ENCODE peak calls at places on chromosomes 3 and 15, in six cellular contexts. N is foreskin fibroblast, M is H9, K is mucosa of gallbladder, A is AG04450, W is GM23248. V is an unnamed sample.

GRCh38 chr15:51782357-51782896 is 31.0 kb downstream of the TMOD2 start:
- DNase-seq in N (no peak), M (no peak), K (no peak), A (no peak), W (peak), V (no peak)

GRCh38 chr3:195895078-195895899 is 13.1 kb downstream of the TNK2 start:
- DNase-seq in N (no peak), M (no peak), K (peak), A (no peak), W (peak), V (peak)

GRCh38 chr3:119637679-119638525 is 22.5 kb downstream of the POPDC2 start:
- DNase-seq in N (peak), M (no peak), K (no peak), A (peak), W (peak), V (no peak)

GRCh38 chr3:180860180-180860858 is 52.2 kb upstream of the FXR1 start:
- DNase-seq in N (no peak), M (no peak), K (no peak), A (no peak), W (no peak), V (no peak)

GRCh38 chr3:65785065-65785645 is 253.6 kb downstream of the MAGI1 start:
- DNase-seq in N (peak), M (no peak), K (no peak), A (peak), W (peak), V (no peak)

GRCh38 chr3:124700880-124701684 is 29.2 kb upstream of the UMPS start:
- DNase-seq in N (no peak), M (peak), K (peak), A (peak), W (peak), V (no peak)

GRCh38 chr3:101821503-101821902 is 27.8 kb upstream of the NFKBIZ start:
- DNase-seq in N (no peak), M (no peak), K (no peak), A (no peak), W (no peak), V (no peak)

GRCh38 chr15:91548588-91548987 is 304.9 kb upstream of the SLCO3A1 start:
- DNase-seq in N (no peak), M (no peak), K (no peak), A (no peak), W (no peak), V (peak)

GRCh38 chr15:89356634-89357298 is 22.1 kb upstream of the POLG start:
- DNase-seq in N (peak), M (no peak), K (no peak), A (no peak), W (peak), V (no peak)

GRCh38 chr15:79903626-79904025 is 6.8 kb upstream of the MTHFS start:
- DNase-seq in N (no peak), M (no peak), K (no peak), A (no peak), W (no peak), V (no peak)

GRCh38 chr3:170344971-170345370 is 12.5 kb upstream of the SKIL start:
- DNase-seq in N (no peak), M (no peak), K (no peak), A (no peak), W (peak), V (no peak)

GRCh38 chr15:38587214-38587613 is 22.6 kb upstream of the RASGRP1 start:
- DNase-seq in N (no peak), M (no peak), K (no peak), A (no peak), W (no peak), V (no peak)

GRCh38 chr3:111012388-111013248 is 59.0 kb upstream of the NECTIN3 start:
- DNase-seq in N (no peak), M (peak), K (no peak), A (no peak), W (no peak), V (no peak)

GRCh38 chr15:40002295-40002694 is 36.7 kb downstream of the SRP14 start:
- DNase-seq in N (no peak), M (no peak), K (peak), A (peak), W (peak), V (no peak)

GRCh38 chr3:108487439-108487838 is 23.0 kb downstream of the MYH15 start:
- DNase-seq in N (no peak), M (no peak), K (no peak), A (no peak), W (no peak), V (no peak)

GRCh38 chr3:50491023-50491422 is 12.4 kb downstream of the CACNA2D2 start:
- DNase-seq in N (no peak), M (no peak), K (no peak), A (no peak), W (no peak), V (no peak)

GRCh38 chr15:39896837-39897236 is 23.2 kb downstream of the GPR176 start:
- DNase-seq in N (no peak), M (no peak), K (no peak), A (no peak), W (peak), V (no peak)

GRCh38 chr3:30643763-30644462 is 37.5 kb downstream of the TGFBR2 start:
- DNase-seq in N (no peak), M (no peak), K (no peak), A (no peak), W (no peak), V (no peak)

GRCh38 chr3:184335661-184336483 is 1.5 kb upstream of the FAM131A start:
- DNase-seq in N (peak), M (peak), K (peak), A (no peak), W (peak), V (peak)

GRCh38 chr3:123424321-123424998 is 24.4 kb downstream of the ADCY5 start:
- DNase-seq in N (no peak), M (no peak), K (no peak), A (no peak), W (no peak), V (peak)

GRCh38 chr3:146221276-146221675 is 29.6 kb downstream of the PLSCR4 start:
- DNase-seq in N (no peak), M (no peak), K (no peak), A (no peak), W (peak), V (no peak)

GRCh38 chr3:77348244-77348855 is 308.5 kb downstream of the ROBO2 start:
- DNase-seq in N (peak), M (peak), K (no peak), A (no peak), W (peak), V (no peak)

GRCh38 chr15:39133201-39133600 is 447.7 kb upstream of the THBS1 start:
- DNase-seq in N (peak), M (no peak), K (no peak), A (peak), W (peak), V (no peak)

GRCh38 chr3:57974796-57975388 is 33.3 kb upstream of the FLNB start:
- DNase-seq in N (peak), M (no peak), K (no peak), A (peak), W (peak), V (no peak)

GRCh38 chr3:127473244-127474024 is 117.1 kb downstream of the TPRA1 start:
- DNase-seq in N (no peak), M (peak), K (no peak), A (no peak), W (no peak), V (no peak)

GRCh38 chr15:62209322-62209721 is 44.2 kb upstream of the C2CD4B start:
- DNase-seq in N (no peak), M (no peak), K (peak), A (no peak), W (no peak), V (no peak)